ENCODE peak calls at places on chromosome 3, in ten cellular contexts. V, E, A, P, Q, N, W, M, D and J are unnamed samples.
A peak's percentile ranks its signal among the peaks of the same experiment; 100 is the strongest.

GRCh38 chr3:139506792-139507191 is 30.5 kb upstream of the RBP2 start:
- DNase-seq in Q (no peak), D (no peak), P (no peak), N (no peak), W (no peak), V (peak; percentile 9), E (no peak), A (peak; percentile 62), M (no peak), J (peak; percentile 52)

GRCh38 chr3:123347691-123348264 is 101.1 kb downstream of the ADCY5 start:
- DNase-seq in E (no peak), M (no peak), P (no peak), D (no peak), A (peak; percentile 26), V (no peak), Q (no peak), W (no peak), N (no peak), J (no peak)

GRCh38 chr3:27486328-27486727 is 2.1 kb upstream of the SLC4A7 start:
- DNase-seq in P (no peak), N (no peak), D (no peak), Q (no peak), V (no peak), E (no peak), A (no peak), M (no peak), W (no peak), J (no peak)

GRCh38 chr3:179463299-179463698 is 12.0 kb upstream of the GNB4 start:
- DNase-seq in V (peak; percentile 30), A (no peak), W (no peak), P (no peak), N (no peak), D (no peak), E (no peak), Q (no peak), M (no peak), J (no peak)

GRCh38 chr3:171772427-171773056 is 37.7 kb downstream of the PLD1 start:
- DNase-seq in E (peak; percentile 67), N (no peak), V (peak; percentile 78), P (peak; percentile 28), Q (peak; percentile 79), A (peak; percentile 66), W (peak; percentile 58), D (no peak), M (peak; percentile 62), J (peak; percentile 52)

GRCh38 chr3:160754371-160754854 is 1.6 kb upstream of the PPM1L start:
- DNase-seq in W (no peak), E (peak; percentile 60), M (peak; percentile 55), N (peak; percentile 26), D (no peak), A (peak; percentile 59), V (peak; percentile 46), P (peak; percentile 20), Q (peak; percentile 71), J (peak; percentile 54)

GRCh38 chr3:24161841-24162240 is 216.8 kb downstream of the NR1D2 start:
- DNase-seq in W (no peak), Q (no peak), P (no peak), V (no peak), N (no peak), E (no peak), A (no peak), D (no peak), M (no peak), J (peak; percentile 55)

GRCh38 chr3:64295594-64295993 is 70.3 kb upstream of the PRICKLE2 start:
- DNase-seq in W (no peak), D (no peak), E (no peak), N (no peak), A (no peak), M (no peak), V (peak; percentile 90), Q (peak; percentile 91), P (no peak), J (no peak)

GRCh38 chr3:49462222-49462621 is 7.8 kb upstream of the DAG1 start:
- DNase-seq in M (no peak), A (no peak), P (no peak), D (no peak), Q (peak; percentile 57), N (no peak), V (no peak), E (no peak), W (no peak), J (no peak)

GRCh38 chr3:8992199-8992598 is 28.9 kb upstream of the RAD18 start:
- DNase-seq in N (no peak), Q (no peak), P (no peak), D (no peak), M (no peak), W (no peak), A (no peak), E (no peak), V (no peak), J (no peak)

GRCh38 chr3:153284282-153284938 is 122.4 kb downstream of the RAP2B start:
- DNase-seq in P (peak; percentile 43), A (peak; percentile 76), D (no peak), W (peak; percentile 18), M (no peak), E (no peak), V (peak; percentile 79), N (no peak), Q (peak; percentile 60), J (no peak)

GRCh38 chr3:9404680-9405079 is 7.3 kb downstream of the SETD5 start:
- DNase-seq in P (no peak), V (no peak), W (peak; percentile 18), N (no peak), Q (no peak), M (no peak), A (no peak), D (no peak), E (no peak), J (no peak)

GRCh38 chr3:105970283-105970682 is 101.5 kb upstream of the CBLB start:
- DNase-seq in M (no peak), D (no peak), N (no peak), V (peak; percentile 95), E (no peak), P (no peak), Q (no peak), A (no peak), W (no peak), J (no peak)

GRCh38 chr3:185744997-185745843 is 79.6 kb downstream of the IGF2BP2 start:
- DNase-seq in M (peak; percentile 34), A (no peak), N (no peak), V (peak; percentile 57), D (no peak), E (no peak), P (no peak), Q (peak; percentile 79), W (peak; percentile 34), J (no peak)